ENCODE peak calls at places on chromosome 20, in five cellular contexts. N, K, V, W and B are unnamed samples.

GRCh38 chr20:11917663-11918062 is at the start of gene BTBD3:
- DNase-seq in N (no peak), K (peak), V (no peak), W (peak), B (no peak)

GRCh38 chr20:3781153-3781910 is at the start of gene SPEF1:
- DNase-seq in N (no peak), K (peak), V (no peak), W (peak), B (peak)

GRCh38 chr20:55160022-55160421 is 684.6 kb downstream of the DOK5 start:
- DNase-seq in N (no peak), K (no peak), V (no peak), W (no peak), B (no peak)

GRCh38 chr20:22962567-22963439 is 72.3 kb upstream of the SSTR4 start:
- DNase-seq in N (no peak), K (no peak), V (no peak), W (no peak), B (no peak)

GRCh38 chr20:62485062-62485700 is 9.4 kb upstream of the GATA5 start:
- DNase-seq in N (no peak), K (no peak), V (no peak), W (peak), B (no peak)

GRCh38 chr20:59134182-59134581 is 29.4 kb upstream of the ZNF831 start:
- DNase-seq in N (no peak), K (no peak), V (no peak), W (no peak), B (no peak)

GRCh38 chr20:13341737-13342393 is 120.8 kb downstream of the ISM1 start:
- DNase-seq in N (no peak), K (no peak), V (no peak), W (no peak), B (no peak)

GRCh38 chr20:33178726-33179125 is 10.8 kb downstream of the BPIFA2 start:
- DNase-seq in N (no peak), K (no peak), V (no peak), W (no peak), B (no peak)

GRCh38 chr20:3406481-3407425 is 716 bp downstream of the DNAAF9 start:
- DNase-seq in N (no peak), K (no peak), V (no peak), W (peak), B (peak)

GRCh38 chr20:53839423-53840176 is 230.8 kb downstream of the BCAS1 start:
- DNase-seq in N (peak), K (no peak), V (peak), W (no peak), B (peak)

GRCh38 chr20:63740501-63741353 is 1.2 kb downstream of the SLC2A4RG start:
- DNase-seq in N (peak), K (peak), V (no peak), W (peak), B (peak)

GRCh38 chr20:4014031-4014474 is 1.3 kb downstream of the RNF24 start:
- DNase-seq in N (no peak), K (peak), V (peak), W (peak), B (peak)

GRCh38 chr20:57950764-57951163 is 240.9 kb upstream of the PMEPA1 start:
- DNase-seq in N (no peak), K (no peak), V (no peak), W (no peak), B (no peak)

GRCh38 chr20:4217349-4217761 is 202.0 kb upstream of the RNF24 start:
- DNase-seq in N (no peak), K (no peak), V (no peak), W (no peak), B (no peak)

GRCh38 chr20:49187330-49188100 is 619 bp downstream of the STAU1 start:
- DNase-seq in N (peak), K (peak), V (no peak), W (peak), B (no peak)

GRCh38 chr20:47400685-47401084 is 44.2 kb upstream of the ZMYND8 start:
- DNase-seq in N (no peak), K (no peak), V (no peak), W (no peak), B (no peak)

GRCh38 chr20:4012631-4013030 is 2.7 kb downstream of the RNF24 start:
- DNase-seq in N (no peak), K (no peak), V (no peak), W (peak), B (no peak)

GRCh38 chr20:20425785-20426471 is 58.0 kb downstream of the INSM1 start:
- DNase-seq in N (no peak), K (no peak), V (no peak), W (no peak), B (no peak)

GRCh38 chr20:5918856-5919633 is 31.3 kb downstream of the TRMT6 start:
- DNase-seq in N (no peak), K (no peak), V (no peak), W (peak), B (peak)

GRCh38 chr20:53706008-53706481 is 112.4 kb upstream of the ZNF217 start:
- DNase-seq in N (no peak), K (no peak), V (no peak), W (peak), B (no peak)

GRCh38 chr20:61419010-61419409 is 166.9 kb downstream of the CDH4 start:
- DNase-seq in N (no peak), K (no peak), V (no peak), W (no peak), B (no peak)

GRCh38 chr20:1633535-1633934 is 13.7 kb upstream of the SIRPB1 start:
- DNase-seq in N (no peak), K (no peak), V (no peak), W (peak), B (no peak)

GRCh38 chr20:58228484-58229197 is at the start of gene ANKRD60:
- DNase-seq in N (peak), K (peak), V (peak), W (peak), B (peak)

GRCh38 chr20:49851234-49851755 is 38.7 kb downstream of the SLC9A8 start:
- DNase-seq in N (no peak), K (no peak), V (no peak), W (no peak), B (no peak)

GRCh38 chr20:35010405-35011192 is 54.9 kb downstream of the MYH7B start:
- DNase-seq in N (no peak), K (no peak), V (no peak), W (no peak), B (no peak)

GRCh38 chr20:44728835-44729342 is 13.7 kb downstream of the CCN5 start:
- DNase-seq in N (no peak), K (peak), V (no peak), W (peak), B (no peak)

GRCh38 chr20:49460916-49461315 is 21.6 kb downstream of the KCNB1 start:
- DNase-seq in N (no peak), K (peak), V (no peak), W (no peak), B (no peak)

GRCh38 chr20:38131588-38132121 is 33.4 kb downstream of the TGM2 start:
- DNase-seq in N (no peak), K (no peak), V (no peak), W (peak), B (no peak)

GRCh38 chr20:46021361-46022359 is 7.4 kb upstream of the SLC12A5 start:
- DNase-seq in N (peak), K (peak), V (no peak), W (no peak), B (no peak)

GRCh38 chr20:22582960-22583772 is 1.2 kb downstream of the FOXA2 start:
- DNase-seq in N (no peak), K (peak), V (no peak), W (no peak), B (no peak)

GRCh38 chr20:63802469-63803240 is 28.4 kb downstream of the ZBTB46 start:
- DNase-seq in N (no peak), K (no peak), V (no peak), W (no peak), B (no peak)

GRCh38 chr20:43731469-43731868 is 4.7 kb upstream of the GTSF1L start:
- DNase-seq in N (no peak), K (no peak), V (no peak), W (peak), B (no peak)

GRCh38 chr20:5557123-5557522 is 193.1 kb upstream of the SHLD1 start:
- DNase-seq in N (peak), K (peak), V (no peak), W (peak), B (peak)